ENCODE peak calls at places on chromosomes 2 and 18, in four cellular contexts. A is H1, W is GM12878, V is K562. E is an unnamed sample.

GRCh38 chr18:59084286-59084779 is 55.4 kb upstream of the SEC11C start:
- DNase-seq in V (peak; percentile 63), A (peak; percentile 82), W (no peak), E (peak; percentile 74)

GRCh38 chr18:36592282-36592681 is 236.5 kb downstream of the TPGS2 start:
- DNase-seq in A (no peak), W (no peak), V (no peak), E (no peak)

GRCh38 chr2:123915380-123915779 is 109.7 kb upstream of the CNTNAP5 start:
- DNase-seq in W (no peak), A (no peak), V (no peak), E (no peak)

GRCh38 chr18:73908323-73908722 is 239.3 kb downstream of the FBXO15 start:
- DNase-seq in V (no peak), A (peak; percentile 59), W (no peak), E (no peak)

GRCh38 chr2:140128909-140129308 is 1348.7 kb upstream of the NXPH2 start:
- DNase-seq in A (no peak), W (no peak), V (no peak), E (no peak)

GRCh38 chr2:154400891-154401290 is 297.6 kb upstream of the KCNJ3 start:
- DNase-seq in W (no peak), V (no peak), A (no peak), E (no peak)

GRCh38 chr18:45621068-45621511 is 5.8 kb downstream of the SLC14A2 start:
- DNase-seq in A (peak; percentile 56), W (no peak), V (peak; percentile 69), E (peak; percentile 74)

GRCh38 chr2:135662088-135662487 is 79.6 kb upstream of the UBXN4 start:
- DNase-seq in V (no peak), W (no peak), A (no peak), E (no peak)

GRCh38 chr18:51070545-51070944 is 40.5 kb downstream of the SMAD4 start:
- DNase-seq in W (no peak), A (no peak), V (no peak), E (no peak)

GRCh38 chr2:207939342-207940108 is 85.8 kb downstream of the PLEKHM3 start:
- DNase-seq in W (no peak), V (no peak), A (no peak), E (no peak)

GRCh38 chr18:60003610-60004185 is 103.9 kb downstream of the PMAIP1 start:
- DNase-seq in V (no peak), A (no peak), W (no peak), E (no peak)

DNA sequence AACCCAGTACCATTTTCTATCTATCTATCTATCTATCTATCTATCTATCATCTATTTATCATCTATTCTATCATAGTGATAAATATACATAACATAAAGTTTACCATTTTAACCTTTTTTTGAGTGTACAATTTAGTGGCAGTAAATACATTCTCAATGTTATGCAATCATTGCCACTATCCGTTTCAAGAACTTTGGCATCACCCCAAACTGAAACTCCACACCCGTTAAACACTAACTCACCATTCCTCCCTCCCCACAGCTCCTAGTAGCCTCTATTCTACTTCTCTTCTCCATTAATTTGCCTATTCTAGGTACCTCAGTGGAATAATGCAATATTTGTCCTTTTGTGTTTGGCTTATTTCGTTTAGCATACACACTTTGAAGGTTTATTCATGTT is 82.5 kb upstream of the KCNE4 start:
- DNase-seq in W (no peak), A (no peak), V (no peak), E (no peak)
- TF ChIP-seq NRF1 in W (no peak), A (no peak), V (no peak), E (no peak)

GRCh38 chr2:16507655-16508054 is 158.0 kb downstream of the CYRIA start:
- DNase-seq in A (peak; percentile 59), W (no peak), V (no peak), E (no peak)
- TF ChIP-seq JUND in A (no peak), W (no peak), V (no peak), E (no peak)

DNA sequence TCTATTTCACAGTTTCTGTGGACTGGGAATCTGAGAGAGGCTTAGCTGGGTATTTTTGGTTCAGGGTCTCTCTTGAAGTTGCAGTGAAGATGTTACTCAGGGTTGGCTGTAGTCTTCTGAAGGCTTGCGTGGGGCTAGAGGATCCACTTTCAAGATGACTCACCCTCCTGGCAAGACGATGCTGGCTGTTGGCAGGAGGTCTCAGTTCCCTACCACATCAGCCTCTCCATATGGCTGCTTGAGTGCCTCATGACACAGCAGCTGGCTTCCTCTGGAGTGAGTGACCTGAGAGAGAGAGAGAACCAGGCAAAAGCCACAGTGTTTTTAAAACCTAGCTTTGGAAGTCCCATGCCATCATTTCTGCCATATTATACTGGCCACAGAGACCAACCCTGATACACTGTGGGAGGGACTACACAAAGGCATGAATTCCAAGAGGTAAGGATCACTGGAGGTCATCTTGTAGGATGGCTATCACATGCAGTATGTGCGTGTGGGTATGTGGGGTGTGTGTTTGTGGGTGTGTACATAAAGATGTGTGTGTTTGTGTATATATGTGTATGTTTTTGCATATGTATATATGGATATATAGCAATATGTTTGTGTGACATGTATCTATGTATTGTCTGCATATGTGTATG is 25.1 kb downstream of the DNPEP start:
- DNase-seq in W (peak; percentile 34), V (no peak), A (no peak), E (no peak)
- TF ChIP-seq NRF1 in W (no peak), V (no peak), A (no peak), E (no peak)

GRCh38 chr2:136932700-136933099 is 167.4 kb downstream of the THSD7B start:
- DNase-seq in W (no peak), A (peak; percentile 50), V (no peak), E (peak; percentile 49)
- TF ChIP-seq JUND in W (no peak), A (no peak), V (no peak), E (no peak)

GRCh38 chr2:215797676-215798075 is 215.7 kb downstream of the MREG start:
- DNase-seq in A (no peak), V (no peak), W (no peak), E (no peak)
- TF ChIP-seq NRF1 in A (no peak), V (no peak), W (no peak), E (no peak)

DNA sequence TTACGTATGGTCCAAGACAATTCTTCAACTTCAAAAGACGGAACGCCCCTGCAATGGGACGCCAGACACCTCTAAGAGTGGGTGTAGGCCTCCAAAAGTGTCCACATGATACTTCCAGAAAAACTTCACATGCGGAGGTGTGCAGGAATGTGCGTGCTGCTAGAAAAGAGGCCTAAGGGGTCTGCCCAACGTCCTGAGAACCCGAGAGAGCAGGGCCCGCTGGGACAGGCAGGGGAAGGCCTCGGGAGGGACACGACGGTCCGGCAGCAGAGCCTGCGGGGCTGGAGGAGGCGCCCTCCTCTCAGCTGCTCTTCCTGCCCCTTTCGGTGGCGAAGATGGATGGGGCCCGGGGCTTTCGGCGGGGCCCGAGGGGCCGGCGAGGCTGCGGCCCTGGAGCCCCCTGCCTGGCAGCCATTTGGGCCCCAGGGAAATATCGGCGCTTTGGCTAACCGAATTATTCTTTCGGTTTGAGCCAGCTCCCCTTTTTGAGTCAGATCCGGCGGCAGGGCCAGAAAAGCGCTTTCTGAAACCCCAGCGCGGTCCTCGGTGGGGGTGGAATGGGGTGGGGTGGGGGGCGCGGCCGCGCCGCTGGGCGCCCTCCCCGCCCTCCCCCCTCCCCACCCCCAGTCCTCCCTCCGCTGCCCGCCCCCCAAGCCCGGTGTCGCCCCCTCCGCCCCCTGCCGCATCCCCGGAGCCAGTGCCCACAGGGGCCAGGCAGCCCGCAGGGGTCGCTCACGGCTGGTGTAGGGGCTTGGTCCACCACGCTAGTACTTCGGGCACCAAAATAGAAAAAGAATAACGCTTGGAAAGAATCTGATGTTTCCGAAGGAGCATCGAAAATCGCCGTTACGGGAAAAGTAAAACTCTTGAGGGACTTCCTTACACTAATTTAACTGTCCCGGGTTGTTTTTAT is 9.2 kb upstream of the ARID5A start:
- DNase-seq in W (no peak), A (peak; percentile 75), V (no peak), E (peak; percentile 56)
- TF ChIP-seq JUND in W (peak; percentile 83), A (no peak), V (no peak), E (no peak)

DNA sequence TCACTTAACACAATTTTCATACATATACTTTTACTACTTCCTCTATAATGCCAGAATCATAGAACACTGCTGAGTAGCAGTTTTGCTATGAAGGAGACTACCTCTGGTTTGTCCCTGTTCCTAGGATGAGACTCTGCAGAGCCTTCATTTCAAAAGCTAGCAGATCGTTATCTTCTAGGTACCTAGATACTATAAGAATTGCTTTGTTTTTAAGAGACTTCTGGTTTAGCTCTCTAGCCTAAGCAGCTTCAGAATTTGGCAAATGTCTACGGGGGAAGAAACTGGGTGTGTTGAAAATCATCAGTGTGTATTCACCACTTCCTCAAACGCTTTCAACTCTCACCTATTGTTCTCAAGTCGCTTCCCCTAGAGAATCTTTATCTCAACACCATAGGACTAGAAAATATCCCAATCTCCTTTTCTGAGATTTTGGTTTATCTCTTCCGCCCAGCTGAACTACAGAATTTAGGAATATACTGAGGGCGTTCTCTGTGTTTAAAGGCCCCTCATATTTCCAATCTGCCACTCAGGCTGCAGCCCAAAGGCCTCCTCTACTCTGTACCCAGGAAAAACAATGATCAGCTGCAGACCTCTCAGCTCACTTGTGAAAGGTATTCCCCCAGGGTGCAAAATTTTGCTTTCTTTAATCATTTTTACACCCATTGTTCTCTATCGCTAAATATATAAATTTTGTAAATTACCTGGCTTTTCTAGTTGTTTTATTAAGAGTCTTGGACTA is 28.7 kb downstream of the SMAD2 start:
- DNase-seq in A (no peak), W (peak; percentile 61), V (no peak), E (no peak)
- TF ChIP-seq NRF1 in A (no peak), W (no peak), V (no peak), E (no peak)

DNA sequence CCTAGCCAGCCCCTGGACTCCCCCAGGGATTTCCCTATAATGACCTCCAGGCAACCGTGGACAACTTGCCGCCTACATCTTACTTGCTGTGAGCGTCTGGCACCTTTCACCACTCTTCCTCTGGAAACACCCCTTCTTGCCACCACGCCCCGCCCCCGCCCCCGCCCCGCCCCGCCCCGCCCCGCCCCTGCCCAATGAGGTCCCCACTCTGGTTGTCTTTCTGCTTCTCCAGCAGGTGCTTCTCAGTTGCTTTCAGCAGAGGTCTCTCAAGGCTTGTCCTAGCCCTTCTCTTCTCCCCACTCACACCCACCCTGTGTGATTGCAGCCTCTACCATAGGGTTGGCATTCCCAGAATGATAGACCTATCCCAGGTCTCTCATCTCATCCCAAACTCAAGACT is 214.5 kb downstream of the EN1 start:
- DNase-seq in V (peak; percentile 77), A (no peak), W (no peak), E (no peak)
- TF ChIP-seq JUND in V (no peak), A (no peak), W (no peak), E (no peak)

GRCh38 chr2:15112216-15112615 is 448.9 kb downstream of the NBAS start:
- DNase-seq in A (no peak), V (no peak), W (no peak), E (no peak)
- TF ChIP-seq NRF1 in A (no peak), V (no peak), W (no peak), E (no peak)

GRCh38 chr2:239611222-239611795 is 210.5 kb upstream of the HDAC4 start:
- DNase-seq in W (no peak), V (no peak), A (no peak), E (no peak)

GRCh38 chr2:239609162-239609561 is 208.3 kb upstream of the HDAC4 start:
- DNase-seq in A (no peak), W (no peak), V (no peak), E (no peak)

GRCh38 chr2:239610457-239611221 is 209.8 kb upstream of the HDAC4 start:
- DNase-seq in W (no peak), A (no peak), V (no peak), E (no peak)

GRCh38 chr2:239608723-239609122 is 207.9 kb upstream of the HDAC4 start:
- DNase-seq in W (no peak), A (no peak), V (no peak), E (no peak)

GRCh38 chr2:239609583-239610310 is 208.9 kb upstream of the HDAC4 start:
- DNase-seq in A (no peak), V (no peak), W (no peak), E (no peak)
- TF ChIP-seq JUND in A (no peak), V (no peak), W (no peak), E (no peak)